ENCODE peak calls at places on chromosomes 16 and 17, in eight cellular contexts. Q is AG04450, G is fibroblast of lung, J is A549, B is sigmoid colon, V is breast epithelium, H is psoas muscle, Z is brain microvascular endothelial cell. L is an unnamed sample.

GRCh38 chr16:69820926-69821541 is 58.9 kb downstream of the WWP2 start:
- DNase-seq in G (peak), V (no peak), H (peak), Q (no peak), J (no peak), B (no peak), Z (no peak), L (no peak)

GRCh38 chr16:4332083-4332482 is 16.2 kb downstream of the GLIS2 start:
- DNase-seq in H (no peak), G (no peak), B (peak), V (no peak), J (no peak), Z (no peak), Q (no peak), L (no peak)

GRCh38 chr17:7404737-7405412 is 978 bp upstream of the TMEM256 start:
- DNase-seq in V (peak), B (peak), Q (no peak), H (peak), G (no peak), J (no peak), Z (peak), L (no peak)

GRCh38 chr17:28643979-28644781 is 778 bp downstream of the BLTP2 start:
- DNase-seq in Q (no peak), Z (peak), H (peak), B (peak), G (peak), J (peak), V (no peak), L (peak)

GRCh38 chr16:21666772-21667171 is 3.0 kb downstream of the OTOA start:
- DNase-seq in H (no peak), G (no peak), Z (no peak), B (no peak), J (no peak), Q (no peak), V (no peak), L (no peak)

GRCh38 chr17:13587487-13588338 is 14.0 kb downstream of the HS3ST3A1 start:
- DNase-seq in V (no peak), H (no peak), B (no peak), J (no peak), G (peak), Z (no peak), Q (no peak), L (no peak)

GRCh38 chr16:3695610-3696369 is 21.5 kb downstream of the TRAP1 start:
- DNase-seq in V (no peak), J (no peak), B (no peak), Z (no peak), H (no peak), Q (no peak), G (no peak), L (peak)

GRCh38 chr17:46159686-46160085 is 33.5 kb downstream of the KANSL1 start:
- DNase-seq in B (no peak), Z (peak), Q (peak), H (no peak), G (peak), V (no peak), J (no peak), L (no peak)

GRCh38 chr17:63537991-63538692 is 12.1 kb upstream of the DCAF7 start:
- DNase-seq in G (peak), Z (no peak), H (no peak), B (peak), J (no peak), Q (no peak), V (no peak), L (no peak)

GRCh38 chr17:57086069-57086930 is 1.3 kb downstream of the AKAP1 start:
- DNase-seq in V (no peak), H (no peak), G (peak), Q (no peak), J (peak), B (peak), Z (peak), L (peak)

GRCh38 chr16:89785523-89786155 is 30.8 kb downstream of the FANCA start:
- DNase-seq in Z (no peak), G (no peak), J (no peak), B (no peak), Q (no peak), V (no peak), H (no peak), L (peak)
- H3K4me3 ChIP-seq in Z (no peak), G (no peak), J (no peak), B (no peak), Q (no peak), V (no peak), H (no peak), L (no peak)

GRCh38 chr17:44390250-44390649 is 801 bp upstream of the ITGA2B start:
- DNase-seq in V (no peak), H (no peak), Q (no peak), G (no peak), B (no peak), Z (no peak), J (no peak), L (no peak)
- H3K4me3 ChIP-seq in V (no peak), H (no peak), Q (no peak), G (no peak), B (no peak), Z (no peak), J (no peak), L (no peak)

DNA sequence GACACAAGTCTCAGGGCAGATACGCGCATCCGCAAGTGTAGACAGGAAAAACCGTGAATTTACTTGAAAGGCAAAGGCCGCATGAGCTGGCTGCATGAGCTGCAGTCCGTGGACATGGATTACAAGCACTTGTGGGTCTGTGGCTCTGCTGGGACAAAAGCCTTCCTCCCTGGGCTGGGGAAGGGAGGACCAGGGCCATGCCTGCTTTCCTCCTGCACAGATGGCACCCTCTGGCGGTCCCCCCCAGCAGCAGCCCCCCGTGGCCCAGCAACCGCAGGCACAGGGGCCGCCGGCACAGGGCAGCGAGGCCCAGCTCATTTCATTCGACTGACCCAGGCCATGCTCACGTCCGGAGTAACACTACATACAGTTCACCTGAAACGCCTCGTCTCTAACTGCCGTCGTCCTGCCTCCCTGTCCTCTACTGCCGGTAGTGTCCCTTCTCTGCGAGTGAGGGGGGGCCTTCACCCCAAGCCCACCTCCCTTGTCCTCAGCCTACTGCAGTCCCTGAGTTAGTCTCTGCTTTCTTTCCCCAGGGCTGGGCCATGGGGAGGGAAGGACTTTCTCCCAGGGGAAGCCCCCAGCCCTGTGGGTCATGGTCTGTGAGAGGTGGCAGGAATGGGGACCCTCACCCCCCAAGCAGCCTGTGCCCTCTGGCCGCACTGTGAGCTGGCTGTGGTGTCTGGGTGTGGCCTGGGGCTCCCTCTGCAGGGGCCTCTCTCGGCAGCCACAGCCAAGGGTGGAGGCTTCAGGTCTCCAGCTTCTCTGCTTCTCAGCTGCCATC is 1.7 kb upstream of the MRPL12 start:
- DNase-seq in B (no peak), V (no peak), J (no peak), H (no peak), G (no peak), Z (no peak), Q (no peak), L (peak)
- H3K4me3 ChIP-seq in B (no peak), V (peak), J (peak), H (peak), G (peak), Z (peak), Q (peak), L (peak)

DNA sequence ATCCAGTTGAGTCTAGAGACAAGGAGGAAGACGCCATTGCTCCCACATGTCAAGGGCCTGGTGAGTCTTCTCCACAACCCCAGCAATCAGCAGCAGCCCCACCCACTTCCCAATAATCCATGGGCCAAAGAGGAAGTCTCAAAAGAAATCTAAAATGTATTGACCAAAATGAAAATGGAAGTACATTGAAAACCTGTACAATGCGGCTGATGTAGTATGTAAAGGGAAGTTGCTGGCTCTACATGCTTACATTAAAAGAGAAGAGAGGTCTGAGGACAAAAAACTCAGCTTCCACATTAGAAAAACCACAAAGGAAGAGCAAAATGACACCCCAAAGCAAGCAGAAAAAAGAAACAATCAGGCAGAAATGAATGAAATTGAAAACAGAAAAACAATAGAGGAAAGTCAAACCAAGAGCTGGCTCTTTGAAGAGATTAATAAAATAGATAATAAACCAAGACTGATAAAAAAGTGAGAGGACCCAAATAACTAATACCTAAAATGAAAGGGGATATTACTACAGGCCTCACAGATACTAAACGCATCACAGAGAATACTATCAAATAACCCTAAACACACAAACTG is 100.6 kb upstream of the METRNL start:
- DNase-seq in V (peak), Q (no peak), Z (no peak), B (no peak), H (no peak), J (no peak), G (no peak), L (peak)
- H3K4me3 ChIP-seq in V (no peak), Q (no peak), Z (no peak), B (no peak), H (no peak), J (no peak), G (no peak), L (no peak)

GRCh38 chr17:2264023-2264860 is 39.3 kb downstream of the SMG6 start:
- DNase-seq in J (no peak), V (no peak), Q (no peak), H (no peak), Z (no peak), B (no peak), G (peak), L (no peak)

GRCh38 chr17:2263183-2263954 is 40.2 kb downstream of the SMG6 start:
- DNase-seq in J (no peak), G (peak), H (no peak), V (no peak), Q (no peak), Z (no peak), B (no peak), L (no peak)

GRCh38 chr17:2262146-2262587 is 41.4 kb downstream of the SMG6 start:
- DNase-seq in B (no peak), J (peak), H (no peak), Q (peak), V (no peak), Z (peak), G (peak), L (no peak)

DNA sequence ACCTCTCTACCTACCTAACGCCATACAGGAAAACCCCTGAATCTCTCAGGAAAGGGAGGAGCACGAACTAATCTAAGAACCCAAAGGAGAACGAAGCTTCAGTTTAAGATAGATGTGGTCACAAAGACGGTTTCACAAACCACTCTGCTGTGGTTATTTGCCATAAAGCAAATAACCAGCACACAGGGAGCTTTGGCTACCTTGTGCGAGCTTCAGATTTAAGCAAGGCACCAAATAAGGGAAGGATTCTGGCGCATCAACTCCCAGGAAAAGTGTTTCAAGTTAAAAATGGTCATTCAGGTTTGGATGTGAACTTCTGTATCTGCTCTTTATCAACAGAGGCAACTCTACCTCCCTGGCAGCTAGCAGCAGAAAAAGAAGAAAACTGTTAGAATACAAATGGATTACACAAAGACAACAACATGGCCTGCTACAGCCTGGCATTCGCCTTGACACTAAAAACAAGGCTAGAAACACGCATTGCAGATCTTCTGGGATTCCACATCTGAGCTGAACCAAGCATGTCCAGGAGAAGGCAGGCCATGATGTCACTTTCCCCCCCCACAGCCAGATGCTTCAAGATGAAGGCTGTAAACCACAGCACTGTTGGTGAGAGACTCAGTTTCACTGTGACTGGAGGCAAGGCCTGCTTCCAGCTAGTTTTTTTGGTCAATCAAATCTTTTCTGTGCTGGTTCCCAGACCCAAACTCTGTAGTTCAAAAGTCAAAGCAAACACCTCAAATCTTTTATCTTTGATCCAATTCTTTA is 43.6 kb downstream of the SMG6 start:
- DNase-seq in H (no peak), Q (no peak), B (peak), V (no peak), Z (no peak), J (no peak), G (peak), L (no peak)
- H3K4me3 ChIP-seq in H (no peak), Q (no peak), B (no peak), V (no peak), Z (no peak), J (no peak), G (no peak), L (no peak)

DNA sequence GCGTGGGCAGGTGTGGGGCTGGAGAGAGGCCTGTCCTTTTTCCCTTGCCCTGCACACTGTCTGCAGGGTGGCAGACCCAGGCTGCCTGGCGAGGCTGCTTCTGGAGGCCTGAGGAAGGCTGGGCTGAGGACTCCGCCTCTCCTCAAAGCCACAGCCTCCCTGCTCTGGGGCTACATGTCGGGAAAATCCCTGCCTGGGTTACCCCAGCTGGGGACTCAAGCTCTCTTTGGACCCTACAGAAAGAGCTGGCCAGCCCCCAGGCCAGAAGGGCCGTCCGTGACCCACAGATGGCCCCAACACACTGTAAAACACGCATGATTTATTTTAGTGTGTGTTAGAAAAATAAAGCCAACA is 33.8 kb upstream of the SLC38A10 start:
- DNase-seq in Z (no peak), V (no peak), B (peak), H (no peak), G (peak), Q (no peak), J (peak), L (no peak)
- H3K4me3 ChIP-seq in Z (no peak), V (peak), B (no peak), H (peak), G (no peak), Q (no peak), J (peak), L (no peak)

DNA sequence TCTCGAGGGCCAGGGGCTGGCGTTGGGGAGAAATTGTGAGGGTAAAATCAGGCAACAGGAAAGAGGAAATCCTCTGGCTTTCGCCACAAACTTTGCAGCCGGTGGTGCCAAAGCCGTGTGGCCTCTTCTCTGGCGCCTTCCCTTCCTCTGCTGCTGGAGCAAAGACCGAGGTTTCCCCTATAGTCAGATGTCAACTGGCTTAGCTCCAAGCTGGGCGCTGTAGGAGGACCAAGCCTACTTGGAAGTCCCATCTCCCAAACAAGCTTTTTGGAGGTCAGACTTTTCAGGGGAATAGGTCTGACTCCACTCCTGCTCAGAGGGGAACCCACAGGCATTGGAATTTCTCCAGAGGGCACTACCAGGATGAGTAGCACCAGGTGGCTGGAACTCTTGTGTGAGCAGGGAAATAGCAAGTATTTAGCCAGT is 5.0 kb downstream of the IGFBP4 start:
- DNase-seq in V (no peak), J (no peak), B (peak), G (no peak), H (peak), Z (no peak), Q (no peak), L (no peak)
- H3K4me3 ChIP-seq in V (peak), J (peak), B (no peak), G (peak), H (peak), Z (peak), Q (peak), L (no peak)

GRCh38 chr16:89117239-89117974 is 23.8 kb downstream of the ACSF3 start:
- DNase-seq in B (no peak), H (peak), Z (no peak), Q (no peak), J (no peak), G (no peak), V (no peak), L (no peak)
- H3K4me3 ChIP-seq in B (no peak), H (no peak), Z (no peak), Q (no peak), J (no peak), G (no peak), V (no peak), L (no peak)

L was measured in small intestine.